ENCODE peak calls at places on chromosomes 16 and 17, in four cellular contexts. G is H1, C is WTC11, L is SK-N-SH. H is an unnamed sample.
A peak's percentile ranks its signal among the peaks of the same experiment; 100 is the strongest.

GRCh38 chr16:78727536-78727935 is 628.1 kb downstream of the WWOX start:
- DNase-seq in C (no peak), L (no peak), G (no peak), H (peak; percentile 17)

GRCh38 chr17:9905902-9906301 is 831 bp upstream of the RCVRN start:
- DNase-seq in G (peak; percentile 82), C (peak; percentile 74), L (peak; percentile 64), H (peak; percentile 70)

GRCh38 chr16:47779201-47780016 is 318.3 kb downstream of the PHKB start:
- DNase-seq in G (peak; percentile 44), C (no peak), L (no peak), H (peak; percentile 52)

GRCh38 chr16:48082516-48082915 is 73.3 kb downstream of the ABCC12 start:
- DNase-seq in G (no peak), L (no peak), C (no peak), H (no peak)

GRCh38 chr17:79612468-79613194 is 1.8 kb upstream of the RBFOX3 start:
- DNase-seq in C (peak; percentile 93), L (peak; percentile 92), G (peak; percentile 97), H (peak; percentile 81)

GRCh38 chr17:74446551-74447500 is 14.9 kb downstream of the GPRC5C start:
- DNase-seq in L (peak; percentile 54), C (no peak), G (no peak), H (no peak)

GRCh38 chr16:61792194-61792904 is 243.9 kb downstream of the CDH8 start:
- DNase-seq in G (no peak), L (no peak), C (no peak), H (no peak)

GRCh38 chr16:26569793-26570192 is 496.9 kb upstream of the C16orf82 start:
- DNase-seq in L (no peak), C (peak; percentile 36), G (no peak), H (peak; percentile 15)

GRCh38 chr17:74130276-74130675 is 73.2 kb upstream of the RPL38 start:
- DNase-seq in G (no peak), L (peak; percentile 3), C (no peak), H (no peak)

GRCh38 chr17:78896091-78896833 is 6.7 kb downstream of the CEP295NL start:
- DNase-seq in L (peak; percentile 39), G (no peak), C (no peak), H (no peak)

GRCh38 chr17:10421946-10422542 is at the start of gene MYH8:
- DNase-seq in G (no peak), L (no peak), C (no peak), H (no peak)

GRCh38 chr17:6853764-6854442 is 22.4 kb upstream of the TEKT1 start:
- DNase-seq in G (peak; percentile 65), L (no peak), C (peak; percentile 64), H (no peak)

DNA sequence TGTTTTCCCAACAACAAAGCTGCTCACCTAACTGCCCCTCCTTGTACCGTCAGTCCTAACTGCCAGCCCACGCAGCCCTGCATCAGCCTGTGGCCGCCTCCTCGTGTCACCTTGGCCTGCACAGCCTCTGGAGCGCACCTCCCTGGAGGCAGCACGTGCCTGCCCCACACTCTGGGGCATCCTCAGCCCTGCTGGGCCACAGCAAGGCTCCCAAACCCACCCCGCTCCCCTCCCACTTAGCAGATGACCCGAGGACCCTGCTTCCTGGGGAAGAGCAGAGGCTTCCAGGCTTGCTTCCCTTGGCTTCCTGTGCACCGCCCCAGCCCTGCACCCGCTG is 114.8 kb downstream of the MGAT5B start:
- DNase-seq in C (no peak), G (no peak), L (peak; percentile 41), H (no peak)
- TF ChIP-seq TEAD4 in C (no peak), G (no peak), L (no peak), H (no peak)

GRCh38 chr16:80803341-80804060 is 897 bp downstream of the CDYL2 start:
- DNase-seq in L (peak; percentile 66), G (peak; percentile 81), C (peak; percentile 61), H (no peak)
- TF ChIP-seq TEAD4 in L (no peak), G (no peak), C (no peak), H (no peak)

DNA sequence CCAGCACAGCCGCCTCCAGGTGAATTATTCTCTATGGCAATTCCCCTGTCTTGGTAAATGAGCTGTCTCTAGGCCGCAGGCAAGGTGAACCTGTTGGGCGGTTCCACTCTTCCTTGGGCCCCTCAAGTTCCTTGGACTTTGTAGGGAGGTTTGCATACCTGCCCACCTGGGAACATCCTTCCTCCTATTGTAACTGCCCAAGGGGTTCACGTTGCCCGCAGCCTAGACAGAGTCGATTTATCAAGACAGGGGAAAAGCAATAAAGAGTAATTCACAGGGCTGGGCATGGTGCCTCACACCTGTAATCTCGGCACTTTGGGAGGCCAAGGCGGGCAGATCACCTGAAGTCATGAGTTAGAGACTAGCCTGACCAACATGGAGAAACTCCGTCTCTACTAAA is 122.5 kb downstream of the KCNJ18 start:
- DNase-seq in C (no peak), G (no peak), L (no peak), H (no peak)
- TF ChIP-seq TEAD4 in C (no peak), G (no peak), L (no peak), H (no peak)

DNA sequence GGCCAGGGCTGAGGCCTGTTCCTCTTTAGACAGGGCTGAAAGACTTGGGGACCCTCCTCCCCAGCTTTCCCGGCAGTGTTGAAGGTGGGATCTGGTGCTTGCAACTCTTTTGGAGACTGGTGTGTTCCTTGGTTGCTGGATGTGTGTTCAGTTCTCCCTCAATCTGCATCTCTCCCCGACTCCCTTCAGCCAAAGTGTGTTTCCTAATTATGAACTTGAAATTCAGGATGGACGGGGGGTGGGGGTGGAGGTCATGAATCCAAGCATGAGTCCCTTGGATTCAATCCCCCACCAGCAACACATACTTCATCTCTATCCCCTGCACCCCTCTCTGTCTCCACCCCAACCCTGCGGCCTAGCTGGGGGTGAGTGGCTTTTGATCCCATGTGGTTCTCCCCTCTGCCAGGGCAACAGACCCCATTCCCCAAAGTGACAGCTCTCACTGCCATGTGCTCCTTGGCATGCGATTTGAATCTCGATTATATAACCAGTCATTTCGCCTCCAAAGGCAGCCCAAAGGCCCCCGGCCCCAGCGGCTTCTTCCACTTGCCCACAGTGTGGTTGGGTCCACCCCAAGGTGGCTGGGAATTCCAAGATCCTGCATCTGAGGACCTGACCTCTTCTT is 1.3 kb downstream of the ARHGAP23 start:
- DNase-seq in G (no peak), C (no peak), L (no peak), H (no peak)
- TF ChIP-seq TEAD4 in G (no peak), C (no peak), L (no peak), H (no peak)

GRCh38 chr17:51120357-51120738 is 320 bp downstream of the SPAG9 start:
- DNase-seq in L (peak; percentile 83), C (peak; percentile 33), G (no peak), H (peak; percentile 46)
- TF ChIP-seq TEAD4 in L (no peak), C (no peak), G (no peak), H (no peak)

DNA sequence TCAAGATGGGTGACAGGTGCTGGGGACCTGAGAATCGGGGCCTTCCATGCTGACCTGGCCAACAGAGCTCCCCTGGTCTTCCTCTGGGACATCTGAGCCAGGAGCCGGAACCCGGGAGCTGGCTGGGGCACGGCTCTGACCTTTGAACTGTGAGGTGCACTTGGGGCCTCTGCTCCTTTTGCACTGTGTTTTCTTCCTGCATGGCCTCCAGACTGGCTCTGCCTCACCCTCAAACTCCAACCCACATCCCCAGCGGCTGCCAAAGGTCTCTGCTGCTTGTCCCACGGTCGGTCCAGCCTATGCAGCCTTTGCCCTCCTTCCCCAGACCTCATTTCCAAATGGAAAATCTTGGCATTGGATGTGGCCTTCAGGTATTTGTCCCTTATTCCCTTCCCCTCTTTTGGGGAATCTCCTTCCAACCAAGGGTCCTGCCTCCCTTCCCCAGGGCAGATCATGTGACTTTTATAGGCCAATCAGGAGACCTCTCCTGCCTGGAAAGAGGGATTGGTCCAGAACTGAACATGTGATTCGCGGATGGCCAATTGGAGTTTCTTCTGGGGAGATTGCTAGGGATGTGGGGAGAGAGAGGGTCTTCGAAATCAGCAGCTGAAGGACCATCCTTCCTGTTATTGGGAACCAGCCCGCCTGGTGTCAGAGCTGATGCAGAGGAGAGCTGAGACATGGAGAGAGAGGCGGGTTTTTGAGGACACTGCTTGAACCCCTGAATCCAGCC is 117.9 kb downstream of the CYLD start:
- DNase-seq in L (no peak), G (peak; percentile 30), C (no peak), H (peak; percentile 9)
- TF ChIP-seq TEAD4 in L (no peak), G (no peak), C (no peak), H (no peak)